ENCODE peak calls at places on chromosomes 1 and 21, in seven cellular contexts. L is Panc1, E is BJ, X is psoas muscle, M is bronchial epithelial cell, F is transverse colon, A is tibial artery. K is an unnamed sample.

GRCh38 chr21:45873418-45873817 is 108.2 kb upstream of the COL6A1 start:
- DNase-seq in A (no peak), X (no peak), E (no peak), L (no peak), M (no peak), F (no peak), K (no peak)

GRCh38 chr1:35660581-35661473 is 19.5 kb upstream of the PSMB2 start:
- DNase-seq in L (no peak), F (no peak), A (peak; percentile 13), X (no peak), E (no peak), M (peak; percentile 21), K (no peak)

GRCh38 chr21:37551406-37552355 is 185.1 kb downstream of the DYRK1A start:
- DNase-seq in X (peak; percentile 92), M (no peak), A (no peak), F (no peak), E (no peak), L (no peak), K (no peak)

GRCh38 chr1:116910379-116911165 is 856 bp downstream of the PTGFRN start:
- DNase-seq in L (no peak), M (no peak), E (no peak), A (peak; percentile 67), F (peak; percentile 65), X (peak; percentile 63), K (no peak)

GRCh38 chr1:45007311-45007710 is 3.8 kb downstream of the HECTD3 start:
- DNase-seq in E (no peak), L (no peak), X (no peak), M (no peak), A (no peak), F (no peak), K (no peak)

GRCh38 chr1:46244656-46245371 is 2.7 kb upstream of the RAD54L start:
- DNase-seq in E (no peak), L (no peak), X (no peak), M (peak; percentile 40), F (no peak), A (no peak), K (no peak)

GRCh38 chr1:23530089-23530749 is 814 bp downstream of the E2F2 start:
- DNase-seq in A (no peak), L (no peak), F (peak; percentile 38), E (no peak), M (no peak), X (no peak), K (no peak)

GRCh38 chr21:38806153-38806941 is 618 bp downstream of the ETS2 start:
- DNase-seq in L (no peak), F (peak; percentile 45), A (peak; percentile 74), X (peak; percentile 75), E (no peak), M (no peak), K (no peak)

GRCh38 chr1:12477936-12478611 is 139.9 kb downstream of the DHRS3 start:
- DNase-seq in M (peak; percentile 82), L (peak; percentile 78), X (peak; percentile 88), A (peak; percentile 87), E (peak; percentile 99), F (peak; percentile 90), K (peak; percentile 95)

GRCh38 chr1:205020466-205020865 is 22.5 kb upstream of the CNTN2 start:
- DNase-seq in X (no peak), L (no peak), A (no peak), E (no peak), F (no peak), M (no peak), K (no peak)

GRCh38 chr1:78340006-78340405 is 150.8 kb upstream of the PTGFR start:
- DNase-seq in E (peak; percentile 51), F (no peak), L (peak; percentile 22), M (peak; percentile 90), A (no peak), X (no peak), K (peak; percentile 25)

GRCh38 chr1:98732985-98733781 is 71.7 kb downstream of the SNX7 start:
- DNase-seq in A (no peak), X (no peak), E (no peak), F (no peak), M (no peak), L (no peak), K (no peak)

GRCh38 chr1:243821177-243821680 is 28.8 kb downstream of the AKT3 start:
- DNase-seq in L (no peak), E (no peak), A (no peak), X (no peak), M (no peak), F (no peak), K (no peak)

GRCh38 chr1:28594661-28595411 is 2.8 kb downstream of the RAB42 start:
- DNase-seq in X (peak; percentile 60), A (no peak), L (no peak), M (peak; percentile 66), F (no peak), E (no peak), K (no peak)

GRCh38 chr1:211606914-211607751 is 28.2 kb upstream of the SLC30A1 start:
- DNase-seq in M (no peak), L (no peak), E (no peak), A (no peak), F (peak; percentile 41), X (no peak), K (no peak)

DNA sequence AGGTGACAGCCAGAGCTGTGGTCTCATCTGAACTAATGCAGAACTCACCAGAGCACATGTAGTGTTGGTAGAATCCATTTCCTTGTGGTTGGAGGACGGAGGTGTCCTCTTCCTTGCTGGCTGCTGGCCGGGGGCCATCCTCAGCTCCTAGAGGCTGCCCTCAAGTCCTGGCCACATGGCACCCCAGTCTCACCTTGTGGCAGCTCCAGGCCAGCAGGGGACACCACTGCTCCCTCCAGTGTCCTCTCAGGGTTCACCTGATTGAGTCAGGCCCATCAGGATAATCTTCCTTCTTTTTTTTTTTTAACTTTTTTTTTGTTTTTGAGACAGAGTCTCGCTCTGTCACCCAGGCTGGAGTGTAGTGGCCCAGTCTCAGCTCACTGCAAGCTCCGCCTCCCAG is 2.9 kb downstream of the KCNE1 start:
- DNase-seq in X (no peak), F (no peak), L (no peak), M (no peak), E (no peak), A (no peak), K (no peak)
- TF ChIP-seq CTCF in X (no peak), F (peak; percentile 19), L (no peak), M (peak; percentile 29), E (peak; percentile 35), A (peak; percentile 9), K (no peak)

GRCh38 chr1:3756394-3756793 is 4.1 kb downstream of the CCDC27 start:
- DNase-seq in F (no peak), E (no peak), A (no peak), X (peak; percentile 25), L (no peak), M (no peak), K (no peak)

GRCh38 chr1:3750716-3751115 is 1.5 kb upstream of the CCDC27 start:
- DNase-seq in X (peak; percentile 21), A (no peak), E (no peak), M (no peak), L (no peak), F (no peak), K (no peak)

GRCh38 chr1:3749512-3749911 is 2.7 kb upstream of the CCDC27 start:
- DNase-seq in X (peak; percentile 12), E (no peak), M (no peak), L (no peak), A (no peak), F (no peak), K (no peak)

GRCh38 chr1:3753656-3754454 is 1.6 kb downstream of the CCDC27 start:
- DNase-seq in A (no peak), L (no peak), X (peak; percentile 24), E (no peak), M (no peak), F (no peak), K (no peak)

GRCh38 chr1:3752400-3752945 is at the start of gene CCDC27:
- DNase-seq in M (no peak), X (peak; percentile 49), E (no peak), L (no peak), F (no peak), A (no peak), K (no peak)
- H3K27me3 ChIP-seq in M (peaks cover 2% of the 10 kb centered on the region), X (no peaks in the 10 kb centered on the region), E (peaks cover 12% of the 10 kb centered on the region), L (no peaks in the 10 kb centered on the region), F (peaks cover 20% of the 10 kb centered on the region), A (no peaks in the 10 kb centered on the region), K (peaks cover 10% of the 10 kb centered on the region)

GRCh38 chr1:27368872-27369703 is 2.3 kb upstream of the MAP3K6 start:
- DNase-seq in L (no peak), F (no peak), A (no peak), X (no peak), E (no peak), M (peak; percentile 25), K (no peak)

GRCh38 chr1:27374687-27375086 is at the start of gene FCN3:
- DNase-seq in M (no peak), F (no peak), X (no peak), A (no peak), E (no peak), L (no peak), K (no peak)

GRCh38 chr1:27372022-27372807 is 2.4 kb downstream of the FCN3 start:
- DNase-seq in A (no peak), L (no peak), M (no peak), F (no peak), X (no peak), E (no peak), K (no peak)

GRCh38 chr1:27377760-27378495 is 3.3 kb upstream of the FCN3 start:
- DNase-seq in F (no peak), M (no peak), A (no peak), X (no peak), E (no peak), L (no peak), K (no peak)

DNA sequence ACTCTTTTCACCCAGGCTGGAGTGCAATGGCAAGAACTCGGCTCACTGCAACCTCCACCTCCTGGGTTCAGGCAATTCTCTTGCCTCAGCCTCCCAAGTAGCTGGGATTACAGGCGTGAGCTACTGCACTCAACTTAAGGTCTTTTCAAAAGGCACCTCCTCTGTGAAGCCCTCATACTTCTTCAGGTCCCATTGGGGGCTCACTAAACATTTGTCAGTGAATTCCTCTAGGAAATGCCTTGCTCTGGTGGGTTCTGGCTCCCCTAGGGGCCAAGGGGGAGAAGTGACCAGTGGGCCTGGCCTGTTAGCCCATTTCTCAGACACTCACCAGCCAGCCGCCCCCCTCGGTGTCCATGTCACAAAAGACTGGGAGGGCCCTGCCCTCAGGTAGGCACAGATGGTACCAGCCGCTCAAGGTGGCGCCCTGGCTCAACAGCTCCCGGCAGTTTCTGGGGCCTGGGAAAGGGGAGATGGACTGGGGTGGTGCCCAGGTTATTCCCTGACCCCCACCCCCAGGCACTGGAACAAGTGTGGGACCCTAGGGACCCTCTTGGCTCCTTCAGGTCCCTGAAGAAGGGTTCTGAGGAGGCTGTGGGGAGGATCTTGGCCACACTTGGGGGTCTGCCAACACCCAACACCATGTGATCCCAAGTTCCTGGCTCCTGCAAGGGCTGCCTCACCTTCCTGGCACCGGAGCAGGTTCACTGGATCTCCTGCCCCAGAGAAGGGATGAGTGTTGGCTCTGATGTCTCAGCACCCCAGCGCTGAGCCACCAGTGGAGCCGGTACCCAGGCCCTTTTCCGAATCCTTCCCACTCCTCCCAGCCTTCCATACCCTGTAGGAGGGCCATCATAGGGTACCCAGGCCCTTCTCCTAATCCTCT is 1.6 kb downstream of the FCN3 start:
- DNase-seq in F (no peak), M (no peak), X (no peak), L (no peak), E (no peak), A (no peak), K (no peak)
- TF ChIP-seq CTCF in F (no peak), M (peak; percentile 15), X (no peak), L (no peak), E (peak; percentile 31), A (no peak), K (peak; percentile 40)

GRCh38 chr1:157279157-157280140 is 141.3 kb upstream of the ETV3 start:
- DNase-seq in M (no peak), E (no peak), X (no peak), F (no peak), A (no peak), L (no peak), K (no peak)
- H3K27me3 ChIP-seq in M (peaks cover 2% of the 10 kb centered on the region), E (peaks cover 4% of the 10 kb centered on the region), X (peaks cover 27% of the 10 kb centered on the region), F (peaks cover 14% of the 10 kb centered on the region), A (no peaks in the 10 kb centered on the region), L (peaks cover 7% of the 10 kb centered on the region), K (peaks cover 16% of the 10 kb centered on the region)

K was measured in kidney epithelial cell.